ENCODE peak calls at places on chromosomes 11 and 22, in ten cellular contexts. J is IMR-90, G is PC-3, Z is astrocyte, R is mammary epithelial cell, C is keratinocyte, Q is mesenchymal stem cell, I is HCT116, O is colonic mucosa, H is endodermal cell. W is an unnamed sample.
A peak's percentile ranks its signal among the peaks of the same experiment; 100 is the strongest.

GRCh38 chr11:92306966-92307504 is 82.4 kb downstream of the FAT3 start:
- DNase-seq in H (no peak), O (no peak), C (no peak), Z (no peak), Q (no peak), I (no peak), J (no peak), G (no peak), R (no peak), W (no peak)

GRCh38 chr22:37647928-37648327 is 8.5 kb downstream of the SH3BP1 start:
- DNase-seq in Q (no peak), H (no peak), G (no peak), C (no peak), Z (peak; percentile 74), O (peak; percentile 61), J (no peak), R (no peak), I (peak; percentile 81), W (no peak)

GRCh38 chr11:5550440-5551095 is 2.2 kb upstream of the OR52H1 start:
- DNase-seq in O (no peak), Z (peak; percentile 92), I (peak; percentile 54), C (peak; percentile 28), G (peak; percentile 80), H (no peak), Q (peak; percentile 63), R (peak; percentile 68), J (peak; percentile 91), W (peak; percentile 64)

GRCh38 chr11:32478277-32478731 is 43.0 kb upstream of the WT1 start:
- DNase-seq in C (no peak), Q (no peak), J (no peak), H (no peak), I (no peak), G (no peak), Z (no peak), O (no peak), R (no peak), W (no peak)

GRCh38 chr11:47626234-47626633 is 16.1 kb downstream of the MTCH2 start:
- DNase-seq in I (no peak), Q (no peak), H (no peak), C (no peak), Z (no peak), O (no peak), J (no peak), G (no peak), R (no peak), W (no peak)

GRCh38 chr11:61749607-61750217 is 2.7 kb upstream of the MYRF start:
- DNase-seq in H (peak; percentile 67), I (no peak), R (no peak), O (no peak), Q (no peak), G (no peak), C (no peak), J (no peak), Z (peak; percentile 25), W (no peak)

GRCh38 chr22:48883211-48883960 is 944.3 kb downstream of the BRD1 start:
- DNase-seq in C (no peak), Q (no peak), O (no peak), Z (no peak), R (no peak), G (no peak), I (no peak), H (peak; percentile 34), J (no peak), W (no peak)

GRCh38 chr22:41040483-41040882 is 51.9 kb upstream of the EP300 start:
- DNase-seq in O (no peak), J (no peak), I (no peak), H (no peak), C (no peak), R (no peak), Z (no peak), Q (no peak), G (no peak), W (no peak)

GRCh38 chr22:49554296-49554625 is 273.4 kb downstream of the BRD1 start:
- DNase-seq in R (no peak), J (no peak), I (no peak), Z (no peak), Q (no peak), O (no peak), H (no peak), C (no peak), G (no peak), W (no peak)

GRCh38 chr22:39384750-39385480 is 14.7 kb upstream of the TAB1 start:
- DNase-seq in G (peak; percentile 23), Z (no peak), R (no peak), H (peak; percentile 91), I (no peak), J (peak; percentile 28), O (no peak), C (no peak), Q (peak; percentile 37), W (no peak)

GRCh38 chr11:103897156-103897555 is 139.3 kb upstream of the DDI1 start:
- DNase-seq in J (peak; percentile 35), R (no peak), Q (peak; percentile 35), Z (no peak), I (no peak), O (no peak), C (no peak), G (no peak), H (no peak), W (no peak)

GRCh38 chr11:18743900-18744514 is 18.0 kb upstream of the IGSF22 start:
- DNase-seq in Q (no peak), R (no peak), I (no peak), O (no peak), G (no peak), J (no peak), H (no peak), C (no peak), Z (no peak), W (no peak)

GRCh38 chr22:37818397-37819099 is 4.6 kb upstream of the GALR3 start:
- DNase-seq in G (no peak), H (peak; percentile 90), Q (peak; percentile 62), J (peak; percentile 35), R (peak; percentile 14), Z (peak; percentile 45), I (no peak), O (peak; percentile 71), C (no peak), W (peak; percentile 55)

GRCh38 chr11:27563201-27563600 is 56.6 kb upstream of the LIN7C start:
- DNase-seq in J (peak; percentile 78), G (peak; percentile 28), O (no peak), H (no peak), C (no peak), Z (peak; percentile 76), I (no peak), R (no peak), Q (peak; percentile 62), W (no peak)

GRCh38 chr11:44566559-44566949 is 1.1 kb downstream of the CD82 start:
- DNase-seq in R (no peak), G (no peak), Z (no peak), O (no peak), C (no peak), H (peak; percentile 45), I (no peak), J (no peak), Q (no peak), W (no peak)

GRCh38 chr11:67507242-67507890 is 596 bp downstream of the CDK2AP2 start:
- DNase-seq in G (peak; percentile 82), C (peak; percentile 86), H (no peak), I (peak; percentile 74), O (peak; percentile 93), Z (peak; percentile 69), J (peak; percentile 68), Q (no peak), R (no peak), W (peak; percentile 86)

GRCh38 chr11:8023831-8024555 is 36.9 kb downstream of the EIF3F start:
- DNase-seq in Z (peak; percentile 23), J (peak; percentile 54), C (no peak), I (no peak), R (peak; percentile 21), H (no peak), Q (no peak), G (no peak), O (no peak), W (peak; percentile 39)

GRCh38 chr11:109708184-109708583 is 286.2 kb downstream of the C11orf87 start:
- DNase-seq in G (no peak), H (no peak), I (no peak), J (no peak), Z (no peak), R (no peak), C (no peak), O (no peak), Q (no peak), W (no peak)

GRCh38 chr11:45771942-45772522 is 32.9 kb upstream of the SLC35C1 start:
- DNase-seq in Z (peak; percentile 36), I (peak; percentile 56), R (peak; percentile 62), C (no peak), G (peak; percentile 78), H (peak; percentile 95), J (peak; percentile 58), Q (peak; percentile 82), O (peak; percentile 83), W (peak; percentile 76)
- H3K9ac ChIP-seq in Z (peak overlapping the region; percentile 67), I (peak overlapping the region; percentile 37), R (no peak overlapping the region), C (peak overlapping the region; percentile 43), G (no peak overlapping the region), H (no peak overlapping the region), J (peak overlapping the region; percentile 49), Q (peak overlapping the region; percentile 76), O (peak overlapping the region; percentile 71), W (no peak overlapping the region)

GRCh38 chr11:69325446-69325845 is 31.5 kb downstream of the MYEOV start:
- DNase-seq in O (no peak), G (no peak), I (no peak), C (no peak), Z (no peak), R (no peak), J (no peak), Q (no peak), H (peak; percentile 20), W (no peak)
- H3K4me1 ChIP-seq in O (no peaks in the 10 kb centered on the region), G (peaks cover 32% of the 10 kb centered on the region), I (peaks cover 53% of the 10 kb centered on the region), C (peaks cover 21% of the 10 kb centered on the region), Z (peaks cover 23% of the 10 kb centered on the region), R (peaks cover 20% of the 10 kb centered on the region), J (peaks cover 19% of the 10 kb centered on the region), Q (peaks cover 19% of the 10 kb centered on the region), H (no peaks in the 10 kb centered on the region), W (no peaks in the 10 kb centered on the region)

DNA sequence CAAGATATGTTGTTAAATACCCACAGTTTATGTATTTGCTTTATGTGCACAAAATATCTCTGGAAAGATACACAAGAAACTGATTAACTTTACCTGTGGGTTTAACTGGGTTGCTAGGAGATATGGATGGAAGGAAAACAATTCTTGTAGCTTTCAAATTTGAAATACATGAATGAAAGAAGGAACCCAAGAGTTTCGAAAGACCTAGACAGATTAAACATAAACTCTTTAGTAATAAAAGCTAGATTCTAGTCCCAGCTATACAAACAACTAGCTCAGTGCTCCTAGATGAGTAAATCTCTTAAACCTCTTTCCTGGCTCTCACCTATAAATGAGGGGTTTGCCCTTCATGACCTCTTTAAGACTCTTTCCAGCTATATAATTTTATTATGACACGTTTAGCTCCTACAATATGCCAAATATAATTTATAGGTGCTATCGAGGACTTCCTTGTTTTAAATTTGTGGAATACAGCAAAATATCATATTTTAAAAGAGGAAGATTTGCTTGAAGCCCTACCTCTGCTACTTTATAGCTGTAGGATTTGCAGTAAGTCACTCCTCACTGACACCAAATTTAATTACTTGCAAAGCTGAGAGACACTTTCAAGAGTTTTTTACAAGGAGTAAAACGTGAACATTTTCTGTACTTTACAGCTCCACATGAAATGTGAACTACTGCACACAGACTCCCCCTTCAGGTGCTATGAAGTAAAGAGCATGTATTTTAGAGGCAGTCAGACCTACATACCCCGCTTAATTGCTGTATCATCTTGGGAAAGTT is 50.7 kb downstream of the RRAS2 start:
- DNase-seq in O (no peak), R (peak; percentile 32), C (no peak), I (peak; percentile 12), H (no peak), J (peak; percentile 58), G (peak; percentile 62), Z (peak; percentile 36), Q (peak; percentile 64), W (peak; percentile 50)
- H3K27ac ChIP-seq in O (peak overlapping the region; percentile 5), R (no peak overlapping the region), C (no peak overlapping the region), I (no peak overlapping the region), H (no peak overlapping the region), J (no peak overlapping the region), G (peak overlapping the region; percentile 14), Z (no peak overlapping the region), Q (peak overlapping the region; percentile 65), W (no peak overlapping the region)

GRCh38 chr22:27554841-27555456 is 246.6 kb downstream of the MN1 start:
- DNase-seq in Q (no peak), J (no peak), I (no peak), C (no peak), G (peak; percentile 8), O (no peak), H (no peak), Z (peak; percentile 32), R (no peak), W (no peak)
- H3K9ac ChIP-seq in Q (peak overlapping the region; percentile 54), J (no peak overlapping the region), I (no peak overlapping the region), C (no peak overlapping the region), G (no peak overlapping the region), O (no peak overlapping the region), H (no peak overlapping the region), Z (no peak overlapping the region), R (no peak overlapping the region), W (no peak overlapping the region)

W was measured in trophoblast cell.